ENCODE peak calls at places on chromosomes 13 and 19, in five cellular contexts. K, H, D, E and P are unnamed samples.
A peak's percentile ranks its signal among the peaks of the same experiment; 100 is the strongest.

GRCh38 chr13:95360052-95360451 is 58.8 kb upstream of the ABCC4 start:
- DNase-seq in K (no peak), H (no peak), D (no peak), E (no peak), P (no peak)

GRCh38 chr13:29771247-29771646 is 79.2 kb downstream of the UBL3 start:
- DNase-seq in K (no peak), H (peak; percentile 58), D (no peak), E (peak; percentile 36), P (no peak)

GRCh38 chr13:29677627-29678026 is 82.1 kb upstream of the SLC7A1 start:
- DNase-seq in K (no peak), H (no peak), D (no peak), E (no peak), P (no peak)

GRCh38 chr19:1000095-1000494 is at the start of gene GRIN3B:
- DNase-seq in K (peak; percentile 73), H (peak; percentile 61), D (peak; percentile 51), E (peak; percentile 42), P (no peak)

GRCh38 chr19:3980353-3981251 is 4.7 kb downstream of the EEF2 start:
- DNase-seq in K (peak; percentile 4), H (no peak), D (no peak), E (no peak), P (no peak)

GRCh38 chr19:35360880-35361420 is 2.7 kb downstream of the FFAR3 start:
- DNase-seq in K (no peak), H (no peak), D (no peak), E (no peak), P (no peak)

GRCh38 chr13:83905641-83906040 is 23.4 kb upstream of the SLITRK1 start:
- DNase-seq in K (no peak), H (no peak), D (no peak), E (no peak), P (no peak)

GRCh38 chr13:44967656-44968451 is 21.4 kb downstream of the NUFIP1 start:
- DNase-seq in K (no peak), H (no peak), D (no peak), E (peak; percentile 11), P (no peak)

GRCh38 chr13:109694972-109695371 is 91.4 kb downstream of the IRS2 start:
- DNase-seq in K (no peak), H (peak; percentile 16), D (no peak), E (no peak), P (no peak)

GRCh38 chr13:100588350-100589177 is at the start of gene GGACT:
- DNase-seq in K (peak; percentile 79), H (peak; percentile 89), D (peak; percentile 29), E (peak; percentile 40), P (peak; percentile 73)

GRCh38 chr19:42069619-42070293 is at the start of gene GRIK5:
- DNase-seq in K (no peak), H (no peak), D (no peak), E (no peak), P (no peak)

GRCh38 chr19:5943623-5944022 is 29.6 kb downstream of the CAPS start:
- DNase-seq in K (no peak), H (no peak), D (no peak), E (no peak), P (no peak)

GRCh38 chr13:31797154-31797775 is 57.9 kb downstream of the RXFP2 start:
- DNase-seq in K (peak; percentile 31), H (no peak), D (no peak), E (peak; percentile 59), P (no peak)

GRCh38 chr13:35714096-35714495 is 237.6 kb upstream of the MAB21L1 start:
- DNase-seq in K (no peak), H (no peak), D (no peak), E (peak; percentile 86), P (no peak)

GRCh38 chr13:33937373-33938087 is 119.6 kb downstream of the RFC3 start:
- DNase-seq in K (no peak), H (no peak), D (no peak), E (no peak), P (no peak)

GRCh38 chr13:75870397-75870801 is 234.3 kb downstream of the LMO7 start:
- DNase-seq in K (peak; percentile 25), H (no peak), D (no peak), E (peak; percentile 29), P (no peak)

GRCh38 chr19:6276447-6276846 is 3.3 kb downstream of the MLLT1 start:
- DNase-seq in K (no peak), H (no peak), D (no peak), E (no peak), P (no peak)

GRCh38 chr13:97298816-97299215 is 76.7 kb downstream of the MBNL2 start:
- DNase-seq in K (no peak), H (no peak), D (no peak), E (no peak), P (no peak)

GRCh38 chr13:114009590-114010400 is 35.9 kb upstream of the C13orf46 start:
- DNase-seq in K (no peak), H (no peak), D (no peak), E (no peak), P (no peak)

GRCh38 chr13:98447881-98448641 is 128.8 kb downstream of the STK24 start:
- DNase-seq in K (peak; percentile 65), H (peak; percentile 61), D (no peak), E (peak; percentile 25), P (no peak)

GRCh38 chr13:79907527-79907926 is 426.6 kb downstream of the NDFIP2 start:
- DNase-seq in K (no peak), H (no peak), D (no peak), E (no peak), P (no peak)

GRCh38 chr19:15265849-15266248 is 33.6 kb upstream of the EPHX3 start:
- DNase-seq in K (peak; percentile 91), H (no peak), D (no peak), E (peak; percentile 98), P (no peak)

GRCh38 chr19:58466089-58466759 is 656 bp upstream of the ZNF324 start:
- DNase-seq in K (no peak), H (no peak), D (no peak), E (no peak), P (no peak)

GRCh38 chr13:104740616-104741222 is 1674.5 kb upstream of the SLC10A2 start:
- DNase-seq in K (no peak), H (no peak), D (no peak), E (no peak), P (no peak)

GRCh38 chr13:113548778-113549621 is 35.6 kb upstream of the TFDP1 start:
- DNase-seq in K (no peak), H (no peak), D (no peak), E (no peak), P (no peak)

GRCh38 chr19:5934779-5935472 is 20.9 kb downstream of the CAPS start:
- DNase-seq in K (no peak), H (no peak), D (no peak), E (peak; percentile 64), P (no peak)

GRCh38 chr13:43487459-43487858 is 299.3 kb downstream of the ENOX1 start:
- DNase-seq in K (no peak), H (no peak), D (no peak), E (no peak), P (no peak)

GRCh38 chr13:24360106-24360505 is 50.7 kb downstream of the C1QTNF9 start:
- DNase-seq in K (no peak), H (no peak), D (no peak), E (no peak), P (no peak)

GRCh38 chr13:75505327-75505726 is 23.4 kb upstream of the TBC1D4 start:
- DNase-seq in K (no peak), H (no peak), D (no peak), E (no peak), P (no peak)

GRCh38 chr19:10566658-10567410 is 1.0 kb upstream of the KRI1 start:
- DNase-seq in K (no peak), H (peak; percentile 80), D (no peak), E (no peak), P (no peak)

GRCh38 chr13:20359335-20359734 is 127.2 kb upstream of the GJB6 start:
- DNase-seq in K (peak; percentile 27), H (peak; percentile 65), D (no peak), E (peak; percentile 96), P (no peak)

GRCh38 chr13:39892731-39893293 is 237.3 kb downstream of the COG6 start:
- DNase-seq in K (no peak), H (peak; percentile 72), D (no peak), E (no peak), P (no peak)

GRCh38 chr19:39411006-39411831 is 1.2 kb upstream of the PLEKHG2 start:
- DNase-seq in K (no peak), H (no peak), D (no peak), E (no peak), P (no peak)

GRCh38 chr13:38821753-38822551 is 135.1 kb downstream of the FREM2 start:
- DNase-seq in K (peak; percentile 11), H (no peak), D (no peak), E (peak; percentile 65), P (no peak)

GRCh38 chr13:74966814-74967213 is 515.2 kb downstream of the TBC1D4 start:
- DNase-seq in K (no peak), H (no peak), D (no peak), E (no peak), P (no peak)

GRCh38 chr13:20473139-20473538 is 52.5 kb downstream of the CRYL1 start:
- DNase-seq in K (no peak), H (no peak), D (no peak), E (no peak), P (no peak)